ENCODE peak calls at places on chromosomes 16 and 17, in ten cellular contexts. One of them, this sample, is unnamed.

GRCh38 chr17:77645441-77646430 is 312.8 kb upstream of the TNRC6C start:
- DNase-seq in stomach: no peak
- DNase-seq in IMR-90: no peak
- DNase-seq in fibroblast of lung: peak; percentile 15
- DNase-seq in AG09309: peak; percentile 18
- DNase-seq in heart right ventricle: no peak
- DNase-seq in AG10803: peak; percentile 44
- DNase-seq in body of pancreas: no peak
- DNase-seq in lung: no peak
- DNase-seq in lower lobe of right lung: no peak
- DNase-seq in this sample: no peak

GRCh38 chr16:89764711-89765201 is 43.4 kb downstream of the ZNF276 start:
- DNase-seq in stomach: peak; percentile 86
- DNase-seq in IMR-90: no peak
- DNase-seq in fibroblast of lung: no peak
- DNase-seq in AG09309: no peak
- DNase-seq in heart right ventricle: peak; percentile 26
- DNase-seq in AG10803: no peak
- DNase-seq in body of pancreas: no peak
- DNase-seq in lung: peak; percentile 82
- DNase-seq in lower lobe of right lung: peak; percentile 77
- DNase-seq in this sample: no peak

GRCh38 chr17:46045639-46046038 is 46.6 kb downstream of the STH start:
- DNase-seq in stomach: no peak
- DNase-seq in IMR-90: peak; percentile 16
- DNase-seq in fibroblast of lung: no peak
- DNase-seq in AG09309: no peak
- DNase-seq in heart right ventricle: no peak
- DNase-seq in AG10803: no peak
- DNase-seq in body of pancreas: no peak
- DNase-seq in lung: no peak
- DNase-seq in lower lobe of right lung: no peak
- DNase-seq in this sample: no peak

GRCh38 chr17:77668518-77668917 is 290.0 kb upstream of the TNRC6C start:
- DNase-seq in stomach: no peak
- DNase-seq in IMR-90: no peak
- DNase-seq in fibroblast of lung: no peak
- DNase-seq in AG09309: no peak
- DNase-seq in heart right ventricle: no peak
- DNase-seq in AG10803: no peak
- DNase-seq in body of pancreas: no peak
- DNase-seq in lung: no peak
- DNase-seq in lower lobe of right lung: no peak
- DNase-seq in this sample: no peak

GRCh38 chr16:75105306-75106061 is 11.1 kb downstream of the LDHD start:
- DNase-seq in stomach: no peak
- DNase-seq in IMR-90: peak; percentile 37
- DNase-seq in fibroblast of lung: peak; percentile 83
- DNase-seq in AG09309: no peak
- DNase-seq in heart right ventricle: peak; percentile 66
- DNase-seq in AG10803: peak; percentile 23
- DNase-seq in body of pancreas: no peak
- DNase-seq in lung: no peak
- DNase-seq in lower lobe of right lung: peak; percentile 76
- DNase-seq in this sample: no peak

GRCh38 chr17:63035695-63036094 is 69.7 kb downstream of the TANC2 start:
- DNase-seq in stomach: no peak
- DNase-seq in IMR-90: no peak
- DNase-seq in fibroblast of lung: no peak
- DNase-seq in AG09309: no peak
- DNase-seq in heart right ventricle: no peak
- DNase-seq in AG10803: peak; percentile 44
- DNase-seq in body of pancreas: no peak
- DNase-seq in lung: no peak
- DNase-seq in lower lobe of right lung: no peak
- DNase-seq in this sample: no peak

GRCh38 chr16:68289621-68290329 is 21.0 kb downstream of the SLC7A6OS start:
- DNase-seq in stomach: no peak
- DNase-seq in IMR-90: no peak
- DNase-seq in fibroblast of lung: no peak
- DNase-seq in AG09309: peak; percentile 23
- DNase-seq in heart right ventricle: no peak
- DNase-seq in AG10803: peak; percentile 69
- DNase-seq in body of pancreas: no peak
- DNase-seq in lung: no peak
- DNase-seq in lower lobe of right lung: no peak
- DNase-seq in this sample: no peak

GRCh38 chr17:17749921-17750320 is 68.7 kb downstream of the RAI1 start:
- DNase-seq in stomach: peak; percentile 48
- DNase-seq in IMR-90: peak; percentile 43
- DNase-seq in fibroblast of lung: peak; percentile 54
- DNase-seq in AG09309: no peak
- DNase-seq in heart right ventricle: peak; percentile 55
- DNase-seq in AG10803: peak; percentile 29
- DNase-seq in body of pancreas: peak; percentile 62
- DNase-seq in lung: peak; percentile 62
- DNase-seq in lower lobe of right lung: no peak
- DNase-seq in this sample: no peak

GRCh38 chr17:42536048-42536371 is at the start of gene NAGLU:
- DNase-seq in stomach: peak; percentile 98
- DNase-seq in IMR-90: peak; percentile 79
- DNase-seq in fibroblast of lung: peak; percentile 88
- DNase-seq in AG09309: no peak
- DNase-seq in heart right ventricle: peak; percentile 96
- DNase-seq in AG10803: peak; percentile 84
- DNase-seq in body of pancreas: peak; percentile 96
- DNase-seq in lung: peak; percentile 96
- DNase-seq in lower lobe of right lung: peak; percentile 98
- DNase-seq in this sample: no peak

GRCh38 chr17:31144427-31144826 is 49.6 kb downstream of the NF1 start:
- DNase-seq in stomach: no peak
- DNase-seq in IMR-90: no peak
- DNase-seq in fibroblast of lung: no peak
- DNase-seq in AG09309: no peak
- DNase-seq in heart right ventricle: no peak
- DNase-seq in AG10803: no peak
- DNase-seq in body of pancreas: no peak
- DNase-seq in lung: no peak
- DNase-seq in lower lobe of right lung: no peak
- DNase-seq in this sample: no peak

GRCh38 chr17:48426019-48426418 is 4.0 kb downstream of the SKAP1 start:
- DNase-seq in stomach: no peak
- DNase-seq in IMR-90: no peak
- DNase-seq in fibroblast of lung: no peak
- DNase-seq in AG09309: no peak
- DNase-seq in heart right ventricle: no peak
- DNase-seq in AG10803: no peak
- DNase-seq in body of pancreas: no peak
- DNase-seq in lung: no peak
- DNase-seq in lower lobe of right lung: no peak
- DNase-seq in this sample: no peak

GRCh38 chr17:71260366-71260765 is 860.5 kb upstream of the SOX9 start:
- DNase-seq in stomach: no peak
- DNase-seq in IMR-90: peak; percentile 51
- DNase-seq in fibroblast of lung: peak; percentile 18
- DNase-seq in AG09309: peak; percentile 17
- DNase-seq in heart right ventricle: no peak
- DNase-seq in AG10803: peak; percentile 48
- DNase-seq in body of pancreas: no peak
- DNase-seq in lung: no peak
- DNase-seq in lower lobe of right lung: no peak
- DNase-seq in this sample: no peak

GRCh38 chr16:66515543-66516171 is 34.3 kb downstream of the TK2 start:
- DNase-seq in stomach: no peak
- DNase-seq in IMR-90: peak; percentile 37
- DNase-seq in fibroblast of lung: peak; percentile 45
- DNase-seq in AG09309: no peak
- DNase-seq in heart right ventricle: no peak
- DNase-seq in AG10803: peak; percentile 91
- DNase-seq in body of pancreas: no peak
- DNase-seq in lung: no peak
- DNase-seq in lower lobe of right lung: no peak
- DNase-seq in this sample: no peak
- TF ChIP-seq CTCF in stomach: no peak
- TF ChIP-seq CTCF in IMR-90: peak; percentile 61
- TF ChIP-seq CTCF in fibroblast of lung: peak; percentile 41
- TF ChIP-seq CTCF in AG09309: peak; percentile 66
- TF ChIP-seq CTCF in heart right ventricle: no peak
- TF ChIP-seq CTCF in AG10803: peak; percentile 59
- TF ChIP-seq CTCF in body of pancreas: peak; percentile 32
- TF ChIP-seq CTCF in lung: no peak
- TF ChIP-seq CTCF in lower lobe of right lung: peak; percentile 52
- TF ChIP-seq CTCF in this sample: peak; percentile 64

GRCh38 chr16:6190756-6191155 is 1093.2 kb upstream of the EEF2KMT start:
- DNase-seq in stomach: no peak
- DNase-seq in IMR-90: no peak
- DNase-seq in fibroblast of lung: no peak
- DNase-seq in AG09309: no peak
- DNase-seq in heart right ventricle: no peak
- DNase-seq in AG10803: no peak
- DNase-seq in body of pancreas: no peak
- DNase-seq in lung: no peak
- DNase-seq in lower lobe of right lung: no peak
- DNase-seq in this sample: no peak

GRCh38 chr16:6193718-6194117 is 1096.1 kb upstream of the EEF2KMT start:
- DNase-seq in stomach: no peak
- DNase-seq in IMR-90: no peak
- DNase-seq in fibroblast of lung: no peak
- DNase-seq in AG09309: no peak
- DNase-seq in heart right ventricle: no peak
- DNase-seq in AG10803: no peak
- DNase-seq in body of pancreas: no peak
- DNase-seq in lung: no peak
- DNase-seq in lower lobe of right lung: no peak
- DNase-seq in this sample: peak; percentile 4

GRCh38 chr16:6195966-6196365 is 1098.4 kb upstream of the EEF2KMT start:
- DNase-seq in stomach: no peak
- DNase-seq in IMR-90: no peak
- DNase-seq in fibroblast of lung: no peak
- DNase-seq in AG09309: no peak
- DNase-seq in heart right ventricle: no peak
- DNase-seq in AG10803: no peak
- DNase-seq in body of pancreas: no peak
- DNase-seq in lung: no peak
- DNase-seq in lower lobe of right lung: no peak
- DNase-seq in this sample: no peak
- H3K4me3 ChIP-seq in stomach: no peak overlapping the region
- H3K4me3 ChIP-seq in IMR-90: no peak overlapping the region
- H3K4me3 ChIP-seq in fibroblast of lung: no peak overlapping the region
- H3K4me3 ChIP-seq in AG09309: no peak overlapping the region
- H3K4me3 ChIP-seq in heart right ventricle: no peak overlapping the region
- H3K4me3 ChIP-seq in AG10803: no peak overlapping the region
- H3K4me3 ChIP-seq in body of pancreas: no peak overlapping the region
- H3K4me3 ChIP-seq in lung: no peak overlapping the region
- H3K4me3 ChIP-seq in lower lobe of right lung: no peak overlapping the region
- H3K4me3 ChIP-seq in this sample: no peak overlapping the region

GRCh38 chr17:36617773-36618172 is 16.4 kb downstream of the MRM1 start:
- DNase-seq in stomach: no peak
- DNase-seq in IMR-90: no peak
- DNase-seq in fibroblast of lung: no peak
- DNase-seq in AG09309: no peak
- DNase-seq in heart right ventricle: no peak
- DNase-seq in AG10803: no peak
- DNase-seq in body of pancreas: no peak
- DNase-seq in lung: no peak
- DNase-seq in lower lobe of right lung: no peak
- DNase-seq in this sample: no peak
- TF ChIP-seq CTCF in stomach: no peak
- TF ChIP-seq CTCF in IMR-90: no peak
- TF ChIP-seq CTCF in fibroblast of lung: no peak
- TF ChIP-seq CTCF in AG09309: no peak
- TF ChIP-seq CTCF in heart right ventricle: no peak
- TF ChIP-seq CTCF in AG10803: no peak
- TF ChIP-seq CTCF in body of pancreas: no peak
- TF ChIP-seq CTCF in lung: no peak
- TF ChIP-seq CTCF in lower lobe of right lung: no peak
- TF ChIP-seq CTCF in this sample: no peak

GRCh38 chr16:22190169-22191088 is 15.6 kb upstream of the EEF2K start:
- DNase-seq in stomach: peak; percentile 100
- DNase-seq in IMR-90: peak; percentile 100
- DNase-seq in fibroblast of lung: peak; percentile 100
- DNase-seq in AG09309: peak; percentile 98
- DNase-seq in heart right ventricle: peak; percentile 100
- DNase-seq in AG10803: peak; percentile 99
- DNase-seq in body of pancreas: peak; percentile 100
- DNase-seq in lung: peak; percentile 100
- DNase-seq in lower lobe of right lung: peak; percentile 100
- DNase-seq in this sample: peak; percentile 96

GRCh38 chr16:22188267-22188594 is 17.8 kb upstream of the EEF2K start:
- DNase-seq in stomach: no peak
- DNase-seq in IMR-90: no peak
- DNase-seq in fibroblast of lung: no peak
- DNase-seq in AG09309: no peak
- DNase-seq in heart right ventricle: no peak
- DNase-seq in AG10803: no peak
- DNase-seq in body of pancreas: no peak
- DNase-seq in lung: no peak
- DNase-seq in lower lobe of right lung: no peak
- DNase-seq in this sample: no peak

GRCh38 chr16:22189473-22190168 is 16.5 kb upstream of the EEF2K start:
- DNase-seq in stomach: peak; percentile 88
- DNase-seq in IMR-90: peak; percentile 16
- DNase-seq in fibroblast of lung: peak; percentile 32
- DNase-seq in AG09309: no peak
- DNase-seq in heart right ventricle: peak; percentile 76
- DNase-seq in AG10803: peak; percentile 56
- DNase-seq in body of pancreas: peak; percentile 48
- DNase-seq in lung: no peak
- DNase-seq in lower lobe of right lung: peak; percentile 60
- DNase-seq in this sample: no peak

GRCh38 chr16:22186517-22186916 is 19.6 kb upstream of the EEF2K start:
- DNase-seq in stomach: no peak
- DNase-seq in IMR-90: no peak
- DNase-seq in fibroblast of lung: no peak
- DNase-seq in AG09309: no peak
- DNase-seq in heart right ventricle: no peak
- DNase-seq in AG10803: no peak
- DNase-seq in body of pancreas: no peak
- DNase-seq in lung: no peak
- DNase-seq in lower lobe of right lung: no peak
- DNase-seq in this sample: no peak

DNA sequence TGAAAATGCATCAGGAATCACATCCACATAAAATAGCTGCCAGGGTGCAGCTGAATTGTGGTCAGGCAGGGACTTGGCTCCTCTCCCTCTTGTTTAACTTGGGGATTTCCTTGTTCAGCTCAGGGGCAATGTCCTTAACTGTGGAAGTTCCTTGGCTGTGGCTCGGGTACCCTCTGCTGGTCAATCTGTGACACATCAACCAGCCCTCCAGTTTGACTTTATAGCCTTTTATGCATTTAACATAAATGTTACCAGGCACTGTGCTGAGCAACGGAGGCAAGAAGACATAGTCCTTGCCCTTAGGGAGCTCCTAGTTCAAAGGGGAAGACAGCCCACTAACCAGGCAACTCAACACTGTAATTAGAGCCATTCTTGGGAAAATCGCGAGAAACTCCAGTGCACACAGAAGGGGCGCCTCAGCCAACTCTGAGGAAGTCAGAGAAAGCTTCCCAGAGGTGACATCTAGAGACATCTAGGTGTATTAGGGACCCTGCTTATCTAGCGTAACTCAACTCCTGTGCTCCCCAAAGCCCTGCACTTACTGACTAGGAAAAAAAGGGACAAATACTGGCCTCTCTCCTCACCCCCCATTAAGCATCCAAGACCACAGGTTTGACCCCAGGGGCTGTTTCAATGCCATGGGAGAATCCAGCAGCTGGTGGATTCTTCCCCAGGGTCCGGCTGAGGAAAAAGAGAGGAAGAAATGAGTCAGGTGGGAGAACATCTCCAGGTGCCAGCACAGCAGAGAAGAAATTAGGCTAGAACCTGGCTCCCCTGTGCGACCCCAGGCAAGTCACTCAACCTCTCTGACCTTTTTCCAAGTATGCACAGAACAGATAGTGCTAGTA is 17.3 kb upstream of the EEF2K start:
- DNase-seq in stomach: peak; percentile 78
- DNase-seq in IMR-90: peak; percentile 95
- DNase-seq in fibroblast of lung: peak; percentile 96
- DNase-seq in AG09309: peak; percentile 86
- DNase-seq in heart right ventricle: peak; percentile 74
- DNase-seq in AG10803: peak; percentile 91
- DNase-seq in body of pancreas: peak; percentile 76
- DNase-seq in lung: peak; percentile 74
- DNase-seq in lower lobe of right lung: peak; percentile 65
- DNase-seq in this sample: peak; percentile 81
- H3K4me3 ChIP-seq in stomach: peak overlapping the region; percentile 78
- H3K4me3 ChIP-seq in IMR-90: no peak overlapping the region
- H3K4me3 ChIP-seq in fibroblast of lung: no peak overlapping the region
- H3K4me3 ChIP-seq in AG09309: no peak overlapping the region
- H3K4me3 ChIP-seq in heart right ventricle: no peak overlapping the region
- H3K4me3 ChIP-seq in AG10803: no peak overlapping the region
- H3K4me3 ChIP-seq in body of pancreas: no peak overlapping the region
- H3K4me3 ChIP-seq in lung: no peak overlapping the region
- H3K4me3 ChIP-seq in lower lobe of right lung: peak overlapping the region; percentile 78
- H3K4me3 ChIP-seq in this sample: no peak overlapping the region

This sample was measured in epithelial cell of proximal tubule.